ENCODE peak calls at places on chromosomes 2 and 18, in five cellular contexts. One of them, this sample, is unnamed.
A peak's percentile ranks its signal among the peaks of the same experiment; 100 is the strongest.

GRCh38 chr2:44974064-44974715 is 32.7 kb downstream of the SIX3 start:
- DNase-seq in spleen: no peak
- DNase-seq in fibroblast of lung: peak; percentile 32
- DNase-seq in Karpas-422: peak; percentile 83
- DNase-seq in iPS DF 6.9: no peak
- DNase-seq in this sample: no peak

GRCh38 chr2:11399113-11399762 is 54.8 kb upstream of the ROCK2 start:
- DNase-seq in spleen: no peak
- DNase-seq in fibroblast of lung: no peak
- DNase-seq in Karpas-422: no peak
- DNase-seq in iPS DF 6.9: no peak
- DNase-seq in this sample: no peak

GRCh38 chr2:204705243-204705971 is 160.1 kb downstream of the PARD3B start:
- DNase-seq in spleen: no peak
- DNase-seq in fibroblast of lung: peak; percentile 82
- DNase-seq in Karpas-422: no peak
- DNase-seq in iPS DF 6.9: no peak
- DNase-seq in this sample: no peak

GRCh38 chr2:39411186-39411944 is 25.7 kb downstream of the MAP4K3 start:
- DNase-seq in spleen: no peak
- DNase-seq in fibroblast of lung: peak; percentile 97
- DNase-seq in Karpas-422: no peak
- DNase-seq in iPS DF 6.9: no peak
- DNase-seq in this sample: no peak

GRCh38 chr18:68735498-68736343 is 20.8 kb upstream of the TMX3 start:
- DNase-seq in spleen: no peak
- DNase-seq in fibroblast of lung: peak; percentile 58
- DNase-seq in Karpas-422: peak; percentile 85
- DNase-seq in iPS DF 6.9: no peak
- DNase-seq in this sample: no peak

GRCh38 chr2:165633431-165633830 is 160.6 kb downstream of the GALNT3 start:
- DNase-seq in spleen: no peak
- DNase-seq in fibroblast of lung: no peak
- DNase-seq in Karpas-422: no peak
- DNase-seq in iPS DF 6.9: peak; percentile 54
- DNase-seq in this sample: no peak

GRCh38 chr18:54828290-54828871 is at the start of gene RAB27B:
- DNase-seq in spleen: peak; percentile 91
- DNase-seq in fibroblast of lung: peak; percentile 94
- DNase-seq in Karpas-422: no peak
- DNase-seq in iPS DF 6.9: peak; percentile 39
- DNase-seq in this sample: peak; percentile 45

GRCh38 chr2:194723446-194723845 is 933.6 kb upstream of the SLC39A10 start:
- DNase-seq in spleen: no peak
- DNase-seq in fibroblast of lung: no peak
- DNase-seq in Karpas-422: no peak
- DNase-seq in iPS DF 6.9: no peak
- DNase-seq in this sample: no peak

GRCh38 chr2:136118819-136119716 is 1.1 kb upstream of the CXCR4 start:
- DNase-seq in spleen: peak; percentile 98
- DNase-seq in fibroblast of lung: no peak
- DNase-seq in Karpas-422: no peak
- DNase-seq in iPS DF 6.9: no peak
- DNase-seq in this sample: peak; percentile 51

GRCh38 chr2:164504253-164504652 is 117.0 kb downstream of the GRB14 start:
- DNase-seq in spleen: no peak
- DNase-seq in fibroblast of lung: no peak
- DNase-seq in Karpas-422: peak; percentile 58
- DNase-seq in iPS DF 6.9: peak; percentile 11
- DNase-seq in this sample: no peak

GRCh38 chr18:78825168-78825567 is 154.4 kb upstream of the SALL3 start:
- DNase-seq in spleen: no peak
- DNase-seq in fibroblast of lung: no peak
- DNase-seq in Karpas-422: no peak
- DNase-seq in iPS DF 6.9: no peak
- DNase-seq in this sample: no peak

GRCh38 chr2:36329746-36330145 is 25.8 kb upstream of the CRIM1 start:
- DNase-seq in spleen: no peak
- DNase-seq in fibroblast of lung: peak; percentile 85
- DNase-seq in Karpas-422: no peak
- DNase-seq in iPS DF 6.9: no peak
- DNase-seq in this sample: no peak

GRCh38 chr2:201680743-201681142 is 17.7 kb downstream of the MPP4 start:
- DNase-seq in spleen: no peak
- DNase-seq in fibroblast of lung: no peak
- DNase-seq in Karpas-422: peak; percentile 66
- DNase-seq in iPS DF 6.9: peak; percentile 67
- DNase-seq in this sample: no peak

GRCh38 chr2:176491172-176491904 is 222.1 kb downstream of the MTX2 start:
- DNase-seq in spleen: no peak
- DNase-seq in fibroblast of lung: peak; percentile 100
- DNase-seq in Karpas-422: peak; percentile 96
- DNase-seq in iPS DF 6.9: no peak
- DNase-seq in this sample: peak; percentile 69

GRCh38 chr2:46814160-46814559 is 101.4 kb downstream of the MCFD2 start:
- DNase-seq in spleen: peak; percentile 74
- DNase-seq in fibroblast of lung: peak; percentile 96
- DNase-seq in Karpas-422: no peak
- DNase-seq in iPS DF 6.9: no peak
- DNase-seq in this sample: peak; percentile 94

GRCh38 chr2:240585101-240585500 is 1.4 kb upstream of the CAPN10 start:
- DNase-seq in spleen: peak; percentile 79
- DNase-seq in fibroblast of lung: no peak
- DNase-seq in Karpas-422: peak; percentile 89
- DNase-seq in iPS DF 6.9: no peak
- DNase-seq in this sample: no peak

GRCh38 chr2:8053241-8053640 is 628.6 kb upstream of the ID2 start:
- DNase-seq in spleen: no peak
- DNase-seq in fibroblast of lung: peak; percentile 30
- DNase-seq in Karpas-422: no peak
- DNase-seq in iPS DF 6.9: no peak
- DNase-seq in this sample: no peak

GRCh38 chr2:62178741-62179271 is 17.1 kb upstream of the B3GNT2 start:
- DNase-seq in spleen: no peak
- DNase-seq in fibroblast of lung: peak; percentile 76
- DNase-seq in Karpas-422: no peak
- DNase-seq in iPS DF 6.9: no peak
- DNase-seq in this sample: peak; percentile 40

GRCh38 chr2:115161531-115162453 is 719.4 kb downstream of the DPP10 start:
- DNase-seq in spleen: no peak
- DNase-seq in fibroblast of lung: no peak
- DNase-seq in Karpas-422: no peak
- DNase-seq in iPS DF 6.9: peak; percentile 1
- DNase-seq in this sample: no peak

GRCh38 chr2:9240745-9241144 is 34.1 kb downstream of the ASAP2 start:
- DNase-seq in spleen: no peak
- DNase-seq in fibroblast of lung: peak; percentile 73
- DNase-seq in Karpas-422: no peak
- DNase-seq in iPS DF 6.9: no peak
- DNase-seq in this sample: no peak

GRCh38 chr2:209661286-209661685 is 110.3 kb upstream of the UNC80 start:
- DNase-seq in spleen: no peak
- DNase-seq in fibroblast of lung: peak; percentile 36
- DNase-seq in Karpas-422: no peak
- DNase-seq in iPS DF 6.9: peak; percentile 18
- DNase-seq in this sample: no peak

GRCh38 chr2:182062329-182062972 is 76.8 kb downstream of the PPP1R1C start:
- DNase-seq in spleen: no peak
- DNase-seq in fibroblast of lung: no peak
- DNase-seq in Karpas-422: no peak
- DNase-seq in iPS DF 6.9: no peak
- DNase-seq in this sample: no peak

GRCh38 chr18:74524097-74524496 is 10.2 kb upstream of the CNDP1 start:
- DNase-seq in spleen: peak; percentile 73
- DNase-seq in fibroblast of lung: no peak
- DNase-seq in Karpas-422: no peak
- DNase-seq in iPS DF 6.9: no peak
- DNase-seq in this sample: no peak

GRCh38 chr2:43060435-43061016 is 165.9 kb downstream of the ZFP36L2 start:
- DNase-seq in spleen: peak; percentile 41
- DNase-seq in fibroblast of lung: no peak
- DNase-seq in Karpas-422: no peak
- DNase-seq in iPS DF 6.9: no peak
- DNase-seq in this sample: no peak

GRCh38 chr2:37648316-37649011 is 23.0 kb downstream of the CDC42EP3 start:
- DNase-seq in spleen: peak; percentile 90
- DNase-seq in fibroblast of lung: no peak
- DNase-seq in Karpas-422: no peak
- DNase-seq in iPS DF 6.9: no peak
- DNase-seq in this sample: peak; percentile 83

GRCh38 chr2:203489531-203489930 is 45.6 kb downstream of the RAPH1 start:
- DNase-seq in spleen: no peak
- DNase-seq in fibroblast of lung: no peak
- DNase-seq in Karpas-422: no peak
- DNase-seq in iPS DF 6.9: no peak
- DNase-seq in this sample: no peak

GRCh38 chr2:111617804-111618576 is 266.0 kb downstream of the ANAPC1 start:
- DNase-seq in spleen: no peak
- DNase-seq in fibroblast of lung: no peak
- DNase-seq in Karpas-422: no peak
- DNase-seq in iPS DF 6.9: no peak
- DNase-seq in this sample: peak; percentile 85

GRCh38 chr2:12433641-12433990 is 283.1 kb upstream of the TRIB2 start:
- DNase-seq in spleen: no peak
- DNase-seq in fibroblast of lung: no peak
- DNase-seq in Karpas-422: no peak
- DNase-seq in iPS DF 6.9: no peak
- DNase-seq in this sample: no peak

GRCh38 chr2:171434671-171434980 is 600 bp downstream of the DCAF17 start:
- DNase-seq in spleen: no peak
- DNase-seq in fibroblast of lung: no peak
- DNase-seq in Karpas-422: no peak
- DNase-seq in iPS DF 6.9: no peak
- DNase-seq in this sample: no peak

GRCh38 chr2:62687644-62688043 is 17.9 kb upstream of the EHBP1 start:
- DNase-seq in spleen: no peak
- DNase-seq in fibroblast of lung: peak; percentile 60
- DNase-seq in Karpas-422: no peak
- DNase-seq in iPS DF 6.9: no peak
- DNase-seq in this sample: no peak

GRCh38 chr18:31192086-31192776 is 29.6 kb upstream of the DSC1 start:
- DNase-seq in spleen: no peak
- DNase-seq in fibroblast of lung: no peak
- DNase-seq in Karpas-422: no peak
- DNase-seq in iPS DF 6.9: no peak
- DNase-seq in this sample: no peak

GRCh38 chr18:45416168-45416567 is 199.1 kb upstream of the SLC14A2 start:
- DNase-seq in spleen: no peak
- DNase-seq in fibroblast of lung: peak; percentile 55
- DNase-seq in Karpas-422: peak; percentile 59
- DNase-seq in iPS DF 6.9: no peak
- DNase-seq in this sample: no peak

GRCh38 chr18:57997820-57998219 is 46.2 kb upstream of the NEDD4L start:
- DNase-seq in spleen: no peak
- DNase-seq in fibroblast of lung: no peak
- DNase-seq in Karpas-422: peak; percentile 56
- DNase-seq in iPS DF 6.9: no peak
- DNase-seq in this sample: no peak
- H3K36me3 ChIP-seq in spleen: no peaks in the 10 kb centered on the region
- H3K36me3 ChIP-seq in fibroblast of lung: no peaks in the 10 kb centered on the region
- H3K36me3 ChIP-seq in Karpas-422: no peaks in the 10 kb centered on the region
- H3K36me3 ChIP-seq in iPS DF 6.9: no peaks in the 10 kb centered on the region
- H3K36me3 ChIP-seq in this sample: no peaks in the 10 kb centered on the region

DNA sequence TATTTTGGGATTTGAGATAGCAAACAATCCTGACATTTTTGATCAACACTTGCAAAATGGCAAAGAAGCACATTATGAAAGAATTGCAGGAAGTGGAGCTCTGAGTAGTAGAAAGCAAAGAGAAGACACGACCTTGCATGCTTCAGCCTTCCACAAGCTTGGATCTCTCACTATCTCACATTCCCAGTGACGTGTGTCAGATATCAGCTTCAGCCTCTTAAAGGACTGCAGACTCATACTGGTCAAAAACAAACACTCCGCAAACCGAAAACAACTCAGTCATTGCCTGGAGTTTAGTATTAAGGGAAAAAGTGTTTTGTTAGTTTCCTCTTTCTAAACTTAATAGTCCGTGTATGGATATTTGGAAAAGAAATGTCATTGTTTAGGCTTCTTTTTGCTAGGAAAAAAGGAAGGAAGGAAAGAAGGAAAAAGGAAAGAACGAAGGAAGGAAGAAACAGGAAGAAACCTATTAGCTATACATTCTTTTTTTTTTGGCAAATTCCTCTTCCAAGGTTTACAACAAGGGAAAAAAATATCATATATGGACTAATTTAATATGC is 32.6 kb upstream of the SLC40A1 start:
- DNase-seq in spleen: no peak
- DNase-seq in fibroblast of lung: peak; percentile 93
- DNase-seq in Karpas-422: no peak
- DNase-seq in iPS DF 6.9: no peak
- DNase-seq in this sample: no peak
- H3K4me3 ChIP-seq in spleen: peak overlapping the region; percentile 3
- H3K4me3 ChIP-seq in fibroblast of lung: peak overlapping the region; percentile 46
- H3K4me3 ChIP-seq in Karpas-422: no peak overlapping the region
- H3K4me3 ChIP-seq in iPS DF 6.9: no peak overlapping the region
- H3K4me3 ChIP-seq in this sample: peak overlapping the region; percentile 39

DNA sequence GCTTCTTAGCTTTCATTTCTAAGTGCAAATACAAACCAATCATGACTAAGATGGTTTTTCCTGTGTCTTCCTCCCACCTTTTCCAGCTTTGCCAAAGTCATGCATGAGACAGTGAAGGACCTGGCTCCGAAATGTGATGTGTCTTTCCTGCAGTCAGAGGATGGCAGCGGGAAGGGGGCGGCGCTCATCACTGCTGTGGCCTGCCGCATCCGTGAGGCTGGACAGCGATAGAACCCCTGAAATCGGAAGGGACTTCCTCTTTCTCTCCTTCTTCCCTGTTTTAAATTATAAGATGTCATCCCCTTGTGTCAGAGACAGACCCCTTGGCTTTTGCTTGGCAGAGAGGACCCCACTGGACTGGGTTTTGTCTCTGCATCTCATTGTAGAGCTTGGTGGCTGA is 56.8 kb downstream of the HK2 start:
- DNase-seq in spleen: no peak
- DNase-seq in fibroblast of lung: no peak
- DNase-seq in Karpas-422: no peak
- DNase-seq in iPS DF 6.9: no peak
- DNase-seq in this sample: no peak
- H3K36me3 ChIP-seq in spleen: peaks cover 79% of the 10 kb centered on the region
- H3K36me3 ChIP-seq in fibroblast of lung: peaks cover 6% of the 10 kb centered on the region
- H3K36me3 ChIP-seq in Karpas-422: peaks cover 94% of the 10 kb centered on the region
- H3K36me3 ChIP-seq in iPS DF 6.9: peaks cover 39% of the 10 kb centered on the region
- H3K36me3 ChIP-seq in this sample: peaks cover 58% of the 10 kb centered on the region

GRCh38 chr2:27756091-27756490 is 15.4 kb upstream of the MRPL33 start:
- DNase-seq in spleen: no peak
- DNase-seq in fibroblast of lung: no peak
- DNase-seq in Karpas-422: no peak
- DNase-seq in iPS DF 6.9: no peak
- DNase-seq in this sample: no peak

GRCh38 chr2:27754831-27755230 is 16.7 kb upstream of the MRPL33 start:
- DNase-seq in spleen: no peak
- DNase-seq in fibroblast of lung: no peak
- DNase-seq in Karpas-422: no peak
- DNase-seq in iPS DF 6.9: no peak
- DNase-seq in this sample: no peak

GRCh38 chr2:27751377-27751776 is 20.1 kb upstream of the MRPL33 start:
- DNase-seq in spleen: no peak
- DNase-seq in fibroblast of lung: no peak
- DNase-seq in Karpas-422: no peak
- DNase-seq in iPS DF 6.9: no peak
- DNase-seq in this sample: no peak

GRCh38 chr2:27753744-27754588 is 17.6 kb upstream of the MRPL33 start:
- DNase-seq in spleen: peak; percentile 90
- DNase-seq in fibroblast of lung: peak; percentile 64
- DNase-seq in Karpas-422: peak; percentile 88
- DNase-seq in iPS DF 6.9: no peak
- DNase-seq in this sample: peak; percentile 63

GRCh38 chr2:27752551-27753237 is 18.8 kb upstream of the MRPL33 start:
- DNase-seq in spleen: no peak
- DNase-seq in fibroblast of lung: no peak
- DNase-seq in Karpas-422: no peak
- DNase-seq in iPS DF 6.9: no peak
- DNase-seq in this sample: no peak
- H3K4me3 ChIP-seq in spleen: no peak overlapping the region
- H3K4me3 ChIP-seq in fibroblast of lung: no peak overlapping the region
- H3K4me3 ChIP-seq in Karpas-422: no peak overlapping the region
- H3K4me3 ChIP-seq in iPS DF 6.9: peak overlapping the region; percentile 37
- H3K4me3 ChIP-seq in this sample: no peak overlapping the region